ENCODE peak calls at places on chromosomes 4 and X, in four cellular contexts. W, D, B and R are unnamed samples.

GRCh38 chr4:74157116-74157742 is 689 bp upstream of the MTHFD2L start:
- DNase-seq in W (no peak), D (no peak), B (peak), R (peak)

GRCh38 chrX:5876984-5877655 is 351.5 kb downstream of the NLGN4X start:
- DNase-seq in W (no peak), B (no peak), D (peak), R (no peak)

GRCh38 chr4:153545822-153546221 is 79.7 kb downstream of the TMEM131L start:
- DNase-seq in W (no peak), D (no peak), B (no peak), R (no peak)

GRCh38 chr4:10117424-10118354 is 1.1 kb upstream of the WDR1 start:
- DNase-seq in B (no peak), W (no peak), D (no peak), R (peak)

GRCh38 chr4:164252286-164252685 is 501.6 kb upstream of the SMIM31 start:
- DNase-seq in W (no peak), D (no peak), B (no peak), R (no peak)

GRCh38 chrX:18574591-18574990 is 97.3 kb downstream of the RS1 start:
- DNase-seq in B (peak), W (no peak), D (peak), R (peak)

GRCh38 chrX:151488677-151489076 is 74.8 kb upstream of the PASD1 start:
- DNase-seq in D (no peak), W (no peak), B (no peak), R (peak)

GRCh38 chr4:57074753-57075152 is 35.4 kb downstream of the IGFBP7 start:
- DNase-seq in B (peak), W (no peak), D (peak), R (peak)

GRCh38 chr4:164012396-164013027 is 518.0 kb downstream of the TMA16 start:
- DNase-seq in D (peak), B (no peak), W (no peak), R (no peak)

GRCh38 chr4:139655116-139655515 is 10.5 kb upstream of the MGST2 start:
- DNase-seq in D (peak), B (peak), W (no peak), R (peak)

GRCh38 chr4:183408791-183409190 is 35.6 kb upstream of the CDKN2AIP start:
- DNase-seq in D (no peak), W (no peak), B (no peak), R (no peak)

GRCh38 chrX:131073607-131074006 is 15.5 kb downstream of the ARHGAP36 start:
- DNase-seq in W (no peak), D (no peak), B (no peak), R (no peak)

GRCh38 chr4:149370002-149370401 is 445.6 kb downstream of the IQCM start:
- DNase-seq in D (peak), B (no peak), W (no peak), R (no peak)

GRCh38 chr4:76607266-76607799 is 172.3 kb downstream of the SHROOM3 start:
- DNase-seq in D (no peak), B (peak), W (no peak), R (peak)

GRCh38 chr4:87101543-87102199 is 118.7 kb downstream of the KLHL8 start:
- DNase-seq in D (no peak), B (no peak), W (no peak), R (no peak)

GRCh38 chrX:41457618-41458192 is 10.6 kb downstream of the NYX start:
- DNase-seq in D (peak), B (no peak), W (no peak), R (no peak)

GRCh38 chrX:68693481-68694410 is 46.3 kb downstream of the STARD8 start:
- DNase-seq in D (peak), W (no peak), B (peak), R (peak)

GRCh38 chrX:79174949-79175644 is 30.6 kb downstream of the GPR174 start:
- DNase-seq in D (no peak), B (no peak), W (no peak), R (no peak)

GRCh38 chr4:15455290-15455689 is 14.4 kb upstream of the CC2D2A start:
- DNase-seq in W (no peak), B (peak), D (no peak), R (peak)

GRCh38 chr4:25783943-25784342 is 78.8 kb downstream of the SEL1L3 start:
- DNase-seq in D (no peak), W (no peak), B (no peak), R (no peak)

GRCh38 chr4:52051213-52051614 is at the start of gene SPATA18:
- DNase-seq in D (no peak), B (no peak), W (no peak), R (peak)

GRCh38 chr4:136392576-136392975 is 1139.7 kb downstream of the PCDH18 start:
- DNase-seq in W (no peak), B (peak), D (peak), R (no peak)

GRCh38 chr4:35175894-35176293 is 1068.4 kb downstream of the ARAP2 start:
- DNase-seq in D (no peak), W (no peak), B (no peak), R (no peak)

GRCh38 chr4:154927126-154927525 is 146.1 kb downstream of the RBM46 start:
- DNase-seq in D (no peak), W (no peak), B (no peak), R (no peak)

GRCh38 chrX:136733613-136734012 is 47.1 kb downstream of the ARHGEF6 start:
- DNase-seq in W (no peak), D (no peak), B (no peak), R (no peak)

GRCh38 chr4:137707221-137707620 is 174.9 kb upstream of the PCDH18 start:
- DNase-seq in D (no peak), B (no peak), W (no peak), R (no peak)